ENCODE peak calls at places on chromosomes 6 and 20, in six cellular contexts. C, L, Z, W, Y and D are unnamed samples.

GRCh38 chr20:2874456-2874855 is 1.2 kb downstream of the PTPRA start:
- DNase-seq in C (no peak), L (no peak), Z (no peak), W (no peak), Y (no peak), D (no peak)

GRCh38 chr6:169935348-169935718 is 183.9 kb downstream of the ERMARD start:
- DNase-seq in C (no peak), L (no peak), Z (no peak), W (no peak), Y (no peak), D (no peak)

GRCh38 chr20:1934162-1934561 is 39.0 kb downstream of the SIRPA start:
- DNase-seq in C (no peak), L (no peak), Z (no peak), W (no peak), Y (no peak), D (no peak)

GRCh38 chr6:137738197-137738596 is 128.9 kb upstream of the TNFAIP3 start:
- DNase-seq in C (no peak), L (no peak), Z (no peak), W (no peak), Y (no peak), D (no peak)

GRCh38 chr6:125254321-125254720 is 47.4 kb downstream of the HDDC2 start:
- DNase-seq in C (no peak), L (no peak), Z (no peak), W (no peak), Y (no peak), D (no peak)

GRCh38 chr6:3176562-3177355 is 19.4 kb upstream of the TUBB2A start:
- DNase-seq in C (no peak), L (peak), Z (no peak), W (peak), Y (no peak), D (no peak)

GRCh38 chr6:89050155-89050554 is 30.4 kb upstream of the PNRC1 start:
- DNase-seq in C (no peak), L (no peak), Z (no peak), W (no peak), Y (no peak), D (no peak)

GRCh38 chr6:12958052-12958706 is 241.6 kb downstream of the PHACTR1 start:
- DNase-seq in C (no peak), L (no peak), Z (no peak), W (no peak), Y (no peak), D (no peak)

GRCh38 chr6:100346828-100347227 is 117.9 kb downstream of the SIM1 start:
- DNase-seq in C (no peak), L (no peak), Z (no peak), W (no peak), Y (no peak), D (no peak)

GRCh38 chr6:7493866-7494265 is 47.6 kb upstream of the DSP start:
- DNase-seq in C (no peak), L (no peak), Z (no peak), W (no peak), Y (no peak), D (no peak)

GRCh38 chr20:41138527-41139226 is 1.3 kb downstream of the PLCG1 start:
- DNase-seq in C (peak), L (no peak), Z (no peak), W (no peak), Y (no peak), D (peak)

GRCh38 chr6:169220068-169220964 is 33.3 kb downstream of the THBS2 start:
- DNase-seq in C (no peak), L (no peak), Z (no peak), W (no peak), Y (no peak), D (no peak)

GRCh38 chr6:83467620-83468036 is 36.8 kb upstream of the ME1 start:
- DNase-seq in C (no peak), L (no peak), Z (no peak), W (no peak), Y (no peak), D (no peak)